ENCODE peak calls at places on chromosomes 7 and 10, in seven cellular contexts. H, D, N, L, S, R and O are unnamed samples.

GRCh38 chr7:27138987-27139334 is 4.5 kb downstream of the HOXA5 start:
- DNase-seq in H (no peak), D (no peak), N (no peak), L (no peak), S (no peak), R (peak), O (no peak)

GRCh38 chr7:36985866-36986402 is 261.6 kb upstream of the AOAH start:
- DNase-seq in H (no peak), D (no peak), N (no peak), L (no peak), S (no peak), R (no peak), O (no peak)

GRCh38 chr7:110804501-110804900 is 286.4 kb upstream of the LRRN3 start:
- DNase-seq in H (no peak), D (no peak), N (no peak), L (peak), S (no peak), R (no peak), O (peak)

GRCh38 chr7:13181221-13181620 is 493.8 kb downstream of the ARL4A start:
- DNase-seq in H (peak), D (peak), N (no peak), L (no peak), S (no peak), R (no peak), O (no peak)

GRCh38 chr10:73969224-73969811 is 28.6 kb upstream of the VCL start:
- DNase-seq in H (no peak), D (no peak), N (no peak), L (no peak), S (no peak), R (peak), O (peak)

GRCh38 chr7:88307412-88307811 is 718 bp upstream of the STEAP4 start:
- DNase-seq in H (no peak), D (no peak), N (no peak), L (no peak), S (no peak), R (no peak), O (no peak)

GRCh38 chr7:140310337-140311002 is 87.9 kb downstream of the SLC37A3 start:
- DNase-seq in H (no peak), D (no peak), N (no peak), L (no peak), S (no peak), R (no peak), O (no peak)

GRCh38 chr10:72693599-72693915 is 1.6 kb downstream of the MCU start:
- DNase-seq in H (no peak), D (no peak), N (no peak), L (no peak), S (no peak), R (no peak), O (no peak)

GRCh38 chr10:101903827-101904520 is 60.4 kb upstream of the KCNIP2 start:
- DNase-seq in H (no peak), D (peak), N (no peak), L (no peak), S (no peak), R (peak), O (no peak)

GRCh38 chr7:110186334-110186733 is 904.6 kb upstream of the LRRN3 start:
- DNase-seq in H (no peak), D (no peak), N (peak), L (no peak), S (no peak), R (no peak), O (no peak)

GRCh38 chr10:114294549-114294948 is 55.5 kb downstream of the VWA2 start:
- DNase-seq in H (no peak), D (no peak), N (no peak), L (no peak), S (no peak), R (no peak), O (no peak)

DNA sequence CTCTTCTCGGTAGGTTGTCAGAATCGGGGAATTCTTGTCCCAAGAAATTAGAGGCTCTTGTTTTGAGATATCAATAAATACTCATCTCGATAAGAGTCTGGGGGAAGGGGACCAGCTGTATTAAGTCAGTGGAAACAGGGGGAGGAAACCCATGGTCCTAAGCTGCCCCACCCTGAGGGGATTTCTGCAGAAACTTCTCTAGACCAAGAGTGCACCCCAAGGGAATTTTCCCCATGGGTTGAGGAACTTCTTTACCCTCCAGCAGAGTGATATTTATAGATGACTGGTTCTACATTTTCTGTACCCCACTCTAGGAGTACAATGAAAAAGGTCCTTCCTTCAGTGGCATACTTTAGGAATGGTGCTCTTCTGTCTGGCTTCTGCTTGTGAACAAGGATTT is 627.2 kb downstream of the KCNMA1 start:
- DNase-seq in H (no peak), D (no peak), N (no peak), L (no peak), S (no peak), R (no peak), O (no peak)
- H2BK120ac ChIP-seq in H (no peak), D (no peak), N (no peak), L (no peak), S (no peak), R (no peak), O (no peak)

DNA sequence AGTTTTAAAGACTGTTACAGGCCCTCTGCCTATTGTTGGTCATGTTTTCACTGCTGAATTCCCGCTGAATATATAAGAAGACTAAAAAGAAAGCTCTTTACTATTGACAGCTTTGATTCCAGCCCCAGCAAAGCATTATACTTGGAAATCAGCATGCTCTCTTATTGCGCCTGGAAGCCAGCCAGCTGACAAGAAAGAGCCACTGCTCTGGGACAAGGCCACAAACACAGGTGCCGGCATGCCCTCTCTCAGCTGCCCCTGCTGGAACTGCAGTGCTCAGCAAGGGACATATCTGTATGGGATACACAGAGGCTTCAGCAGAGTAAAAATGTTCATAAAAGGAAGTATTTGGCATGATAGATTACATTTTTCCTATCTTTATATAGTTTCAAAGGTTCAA is 523.9 kb downstream of the ADRA2A start:
- DNase-seq in H (no peak), D (no peak), N (no peak), L (peak), S (no peak), R (no peak), O (peak)
- H2BK120ac ChIP-seq in H (no peak), D (no peak), N (no peak), L (no peak), S (no peak), R (no peak), O (no peak)

GRCh38 chr7:44799939-44800338 is 3.5 kb downstream of the PPIA start:
- DNase-seq in H (no peak), D (no peak), N (no peak), L (no peak), S (no peak), R (no peak), O (no peak)

GRCh38 chr7:44796034-44796503 is 412 bp upstream of the PPIA start:
- DNase-seq in H (no peak), D (peak), N (peak), L (no peak), S (peak), R (peak), O (peak)

GRCh38 chr7:44796504-44797328 is at the start of gene PPIA:
- DNase-seq in H (peak), D (peak), N (peak), L (peak), S (peak), R (peak), O (peak)

GRCh38 chr7:44798649-44799275 is 2.3 kb downstream of the PPIA start:
- DNase-seq in H (no peak), D (no peak), N (peak), L (no peak), S (no peak), R (no peak), O (no peak)

GRCh38 chr7:44797329-44798258 is 1.1 kb downstream of the PPIA start:
- DNase-seq in H (peak), D (peak), N (peak), L (peak), S (peak), R (peak), O (peak)
- H2BK120ac ChIP-seq in H (peak), D (peak), N (peak), L (peak), S (no peak), R (peak), O (no peak)

DNA sequence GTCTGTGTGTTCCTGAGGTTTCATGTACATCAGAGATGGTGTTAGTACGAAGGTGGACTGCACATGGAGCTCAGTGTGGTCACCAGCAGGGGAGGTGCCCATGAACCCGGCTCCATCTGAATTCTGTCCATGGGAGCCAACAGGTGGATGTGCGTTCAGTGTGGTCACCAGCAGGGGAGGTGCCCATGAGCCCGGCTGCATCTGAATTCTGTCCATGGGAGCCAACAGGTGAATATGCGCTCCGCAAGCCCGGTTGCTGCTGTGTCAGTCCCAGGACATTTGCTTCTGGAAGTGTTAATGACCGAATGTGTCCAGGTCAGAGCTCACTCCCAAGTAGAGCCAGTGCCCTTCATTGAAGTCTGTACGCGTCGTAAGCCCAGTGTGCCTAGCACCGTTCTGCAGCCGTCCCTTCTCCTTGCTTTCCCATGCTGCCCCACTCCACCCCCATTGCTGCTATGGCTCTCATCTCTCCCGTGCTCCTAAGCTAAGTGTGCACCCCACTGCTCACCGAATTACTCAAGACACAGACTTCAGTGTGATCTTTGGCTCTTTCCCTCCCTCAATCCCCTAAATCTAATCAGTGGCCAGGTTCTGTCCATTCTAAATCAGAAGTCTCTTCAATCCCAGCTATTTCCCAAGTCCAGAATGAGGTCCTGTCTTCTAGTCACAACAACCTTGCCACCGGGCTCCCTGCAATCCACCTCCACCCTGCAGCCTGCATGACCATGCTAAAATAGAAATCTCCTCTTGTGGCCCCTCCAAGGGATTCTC is 352.4 kb downstream of the TCERG1L start:
- DNase-seq in H (no peak), D (no peak), N (no peak), L (no peak), S (no peak), R (no peak), O (no peak)
- H2BK120ac ChIP-seq in H (no peak), D (no peak), N (no peak), L (no peak), S (no peak), R (no peak), O (no peak)

DNA sequence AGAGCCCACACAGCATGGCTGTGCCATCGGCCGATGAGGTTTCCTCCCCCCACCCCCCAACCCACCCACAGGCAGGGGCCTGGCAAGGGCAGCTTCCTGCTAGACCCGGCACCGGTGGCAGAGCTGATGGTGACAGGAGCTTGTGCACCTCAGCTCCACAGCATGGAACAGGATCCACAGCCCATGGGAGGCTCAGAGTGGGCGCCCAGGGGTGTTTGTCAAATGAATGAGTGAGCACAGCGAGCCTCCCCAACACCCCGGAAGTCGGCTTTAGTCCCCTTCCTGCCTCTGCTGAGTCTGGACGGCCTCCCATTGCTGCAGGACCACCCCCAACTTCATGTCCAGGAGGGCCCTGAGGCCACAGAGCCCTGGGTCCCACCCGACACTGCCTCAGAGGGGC is 68.9 kb downstream of the PDGFA start:
- DNase-seq in H (no peak), D (no peak), N (no peak), L (no peak), S (no peak), R (no peak), O (no peak)
- H2BK120ac ChIP-seq in H (no peak), D (no peak), N (no peak), L (no peak), S (no peak), R (no peak), O (no peak)

GRCh38 chr7:28570970-28571288 is 158.6 kb downstream of the CREB5 start:
- DNase-seq in H (no peak), D (peak), N (peak), L (no peak), S (no peak), R (peak), O (no peak)
- H2BK120ac ChIP-seq in H (no peak), D (peak), N (no peak), L (no peak), S (no peak), R (no peak), O (no peak)

DNA sequence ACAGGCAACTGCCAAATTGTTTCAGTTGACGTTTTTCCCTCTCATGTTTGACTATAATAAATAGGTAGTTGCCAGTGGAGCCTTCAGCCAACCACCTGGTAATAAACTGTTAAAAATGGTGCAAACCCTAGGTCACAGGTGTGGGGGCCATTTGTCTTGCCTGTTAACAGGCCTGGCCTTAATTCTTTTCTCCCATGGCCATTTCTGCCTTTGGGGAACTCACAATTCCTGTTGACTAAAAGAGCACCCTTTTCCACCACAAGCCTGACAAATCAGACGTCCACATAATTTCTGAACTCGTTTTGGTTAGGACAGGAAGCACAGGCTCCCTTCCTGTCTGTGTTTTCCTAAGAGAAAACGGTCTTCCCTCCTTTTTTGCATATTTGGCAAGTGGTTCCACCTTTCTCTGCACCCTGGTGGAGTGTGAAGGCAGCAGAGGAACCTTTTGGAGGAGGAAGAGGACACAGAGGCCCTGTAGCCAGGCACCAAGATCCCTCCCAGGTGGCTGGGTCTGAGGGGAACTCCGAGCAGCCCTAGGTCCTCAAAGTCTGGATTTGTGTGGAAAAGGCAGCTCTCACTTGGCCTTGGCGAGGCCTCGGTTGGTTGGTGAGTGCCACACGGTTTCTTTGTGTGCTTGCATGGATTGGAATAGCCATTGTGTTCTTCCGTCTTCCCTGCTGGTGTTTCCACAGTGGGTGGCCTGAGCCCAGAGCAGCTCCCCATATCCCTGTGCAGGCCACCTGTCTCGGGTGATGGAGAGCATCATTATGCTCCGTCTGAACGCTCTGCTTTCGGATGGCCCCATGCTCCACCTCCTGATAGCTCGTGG is 4.0 kb downstream of the IKZF1 start:
- DNase-seq in H (no peak), D (no peak), N (no peak), L (no peak), S (no peak), R (no peak), O (no peak)
- H2BK120ac ChIP-seq in H (no peak), D (no peak), N (no peak), L (no peak), S (no peak), R (no peak), O (no peak)

GRCh38 chr10:44035474-44036197 is 349.3 kb downstream of the CXCL12 start:
- DNase-seq in H (no peak), D (no peak), N (peak), L (no peak), S (no peak), R (no peak), O (peak)

GRCh38 chr10:44042926-44043602 is 341.8 kb downstream of the CXCL12 start:
- DNase-seq in H (no peak), D (no peak), N (no peak), L (no peak), S (no peak), R (no peak), O (no peak)

GRCh38 chr10:44042075-44042770 is 342.7 kb downstream of the CXCL12 start:
- DNase-seq in H (no peak), D (no peak), N (no peak), L (no peak), S (no peak), R (no peak), O (no peak)

GRCh38 chr10:44036425-44036824 is 348.5 kb downstream of the CXCL12 start:
- DNase-seq in H (no peak), D (no peak), N (peak), L (no peak), S (no peak), R (no peak), O (no peak)

DNA sequence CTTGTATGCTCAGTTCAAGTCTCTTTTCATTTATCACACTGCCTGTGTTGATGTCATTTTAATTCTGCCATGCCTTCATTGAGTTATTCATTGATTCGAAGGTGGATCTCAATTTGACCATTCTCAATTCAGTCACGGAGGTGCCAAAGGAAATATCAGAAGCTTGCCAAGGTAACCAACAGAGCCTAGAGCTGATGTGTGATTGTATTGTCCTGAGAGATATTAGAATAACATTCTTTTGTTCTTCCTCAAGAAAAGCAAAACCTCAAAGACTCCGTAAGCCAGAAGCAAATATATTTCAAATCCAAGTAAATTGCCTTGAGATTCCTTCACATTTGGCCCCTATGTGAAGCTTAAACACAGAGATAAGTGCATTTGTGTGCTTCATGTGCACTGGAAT is 345.3 kb downstream of the CXCL12 start:
- DNase-seq in H (no peak), D (no peak), N (peak), L (no peak), S (no peak), R (no peak), O (no peak)
- H2BK120ac ChIP-seq in H (no peak), D (no peak), N (no peak), L (no peak), S (no peak), R (no peak), O (no peak)

DNA sequence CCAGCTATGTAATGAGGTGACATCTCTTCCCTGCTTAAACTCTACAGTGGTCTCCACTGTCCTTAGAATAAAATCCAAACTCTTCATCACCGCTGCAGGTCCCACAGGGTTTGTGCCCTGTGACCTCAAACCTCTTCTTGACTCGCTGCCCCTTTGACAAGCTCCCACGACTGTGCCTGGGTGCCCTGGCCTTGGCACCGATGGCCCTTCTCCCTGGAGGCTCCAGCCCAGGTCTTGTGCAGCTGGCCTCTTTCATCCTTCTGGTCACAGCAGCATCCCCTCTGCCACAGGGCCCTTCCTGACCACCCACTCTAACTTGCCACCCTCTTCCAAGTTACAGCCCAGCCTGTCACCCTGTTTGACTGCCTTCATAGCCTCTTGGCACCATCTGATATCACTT is 108.2 kb downstream of the DLG5 start:
- DNase-seq in H (no peak), D (no peak), N (no peak), L (no peak), S (no peak), R (no peak), O (no peak)
- H2BK120ac ChIP-seq in H (no peak), D (no peak), N (no peak), L (no peak), S (no peak), R (no peak), O (no peak)